ENCODE peak calls at places on chromosomes 4 and X, in nine cellular contexts. G is tibial artery, W is endodermal cell, B is ascending aorta, F is mammary epithelial cell, L is adrenal gland, O is lung, X is upper lobe of right lung, U is uterus. D is an unnamed sample.

GRCh38 chrX:49106930-49107329 is 16.6 kb downstream of the GPKOW start:
- DNase-seq in O (no peak), B (no peak), F (no peak), G (no peak), W (peak; percentile 59), U (no peak), X (no peak), L (peak; percentile 67), D (peak; percentile 40)

GRCh38 chrX:137428777-137429564 is 137.0 kb upstream of the ZIC3 start:
- DNase-seq in B (no peak), O (no peak), U (no peak), W (peak; percentile 83), F (no peak), L (no peak), X (no peak), G (no peak), D (no peak)

GRCh38 chrX:96906741-96907140 is 23.0 kb downstream of the RPA4 start:
- DNase-seq in X (no peak), O (no peak), U (no peak), B (no peak), L (no peak), F (peak; percentile 8), W (no peak), G (no peak), D (no peak)

GRCh38 chr4:71713611-71714203 is 70.2 kb downstream of the GC start:
- DNase-seq in G (no peak), U (no peak), B (no peak), O (no peak), W (no peak), F (peak; percentile 9), L (peak; percentile 22), X (no peak), D (no peak)

GRCh38 chr4:152063301-152064235 is 302.8 kb upstream of the GATB start:
- DNase-seq in O (no peak), F (no peak), B (no peak), L (no peak), G (no peak), U (no peak), W (no peak), X (no peak), D (no peak)

GRCh38 chr4:98260047-98260578 is 1.1 kb upstream of the RAP1GDS1 start:
- DNase-seq in B (no peak), O (peak; percentile 50), F (no peak), W (peak; percentile 87), X (peak; percentile 86), U (peak; percentile 54), L (peak; percentile 48), G (peak; percentile 33), D (no peak)

GRCh38 chrX:155028749-155029360 is 2.2 kb downstream of the FUNDC2 start:
- DNase-seq in L (no peak), X (no peak), W (no peak), F (peak; percentile 39), O (no peak), G (no peak), B (no peak), U (no peak), D (no peak)

GRCh38 chr4:3299538-3300197 is 6.8 kb downstream of the RGS12 start:
- DNase-seq in U (no peak), B (no peak), W (no peak), X (peak; percentile 41), F (no peak), L (no peak), O (no peak), G (peak; percentile 2), D (no peak)

GRCh38 chr4:148015058-148015457 is 283.2 kb downstream of the ARHGAP10 start:
- DNase-seq in O (no peak), G (no peak), F (no peak), U (no peak), W (no peak), X (no peak), L (no peak), B (no peak), D (no peak)

GRCh38 chr4:55925235-55925634 is 23.5 kb upstream of the CEP135 start:
- DNase-seq in G (no peak), X (no peak), L (no peak), O (no peak), B (no peak), U (no peak), F (no peak), W (no peak), D (no peak)

GRCh38 chr4:58050439-58050838 is 940.3 kb upstream of the IGFBP7 start:
- DNase-seq in L (no peak), X (no peak), W (no peak), B (no peak), G (no peak), U (no peak), F (no peak), O (no peak), D (no peak)

GRCh38 chrX:10415704-10416001 is 204.7 kb downstream of the MID1 start:
- DNase-seq in B (no peak), L (no peak), W (no peak), F (no peak), G (no peak), U (no peak), O (no peak), X (no peak), D (no peak)

GRCh38 chr4:80192937-80193336 is 4.4 kb upstream of the PRDM8 start:
- DNase-seq in L (no peak), B (no peak), O (no peak), X (no peak), W (no peak), U (no peak), G (no peak), F (peak; percentile 55), D (no peak)

GRCh38 chrX:134287356-134287755 is 50.4 kb downstream of the CCDC160 start:
- DNase-seq in X (no peak), B (no peak), U (no peak), L (no peak), G (no peak), W (no peak), O (no peak), F (no peak), D (no peak)
- H3K36me3 ChIP-seq in X (no peaks in the 10 kb centered on the region), B (no peaks in the 10 kb centered on the region), U (no peaks in the 10 kb centered on the region), L (no peaks in the 10 kb centered on the region), G (no peaks in the 10 kb centered on the region), W (no peaks in the 10 kb centered on the region), O (no peaks in the 10 kb centered on the region), F (no peaks in the 10 kb centered on the region), D (no peaks in the 10 kb centered on the region)

GRCh38 chr4:24529555-24529954 is 54.8 kb downstream of the DHX15 start:
- DNase-seq in U (no peak), G (no peak), F (peak; percentile 12), B (no peak), L (no peak), O (no peak), X (no peak), W (no peak), D (no peak)
- H3K36me3 ChIP-seq in U (no peaks in the 10 kb centered on the region), G (peaks cover 74% of the 10 kb centered on the region), F (peaks cover 54% of the 10 kb centered on the region), B (peaks cover 84% of the 10 kb centered on the region), L (peaks cover 55% of the 10 kb centered on the region), O (peaks cover 28% of the 10 kb centered on the region), X (peaks cover 89% of the 10 kb centered on the region), W (peaks cover 94% of the 10 kb centered on the region), D (peaks cover 90% of the 10 kb centered on the region)

DNA sequence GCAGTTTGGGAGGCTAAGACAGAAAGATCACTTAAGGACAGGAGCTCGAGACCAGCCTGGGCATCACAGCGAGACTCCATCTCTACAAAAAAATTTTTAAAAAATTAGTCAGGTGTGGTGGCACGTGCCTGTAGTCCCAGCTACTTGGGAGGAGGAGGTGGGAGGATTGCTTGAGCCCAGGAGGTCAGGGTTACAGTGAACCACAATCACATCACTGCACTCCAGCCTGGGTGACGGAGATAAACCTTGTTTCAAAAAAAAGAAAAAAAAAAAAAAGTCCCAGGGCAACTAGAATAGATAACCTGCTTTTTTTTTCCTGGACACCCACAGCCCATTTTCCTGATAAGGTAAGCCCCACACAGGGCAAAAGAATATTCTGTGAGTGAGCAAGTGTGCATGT is 96.3 kb downstream of the C4orf51 start:
- DNase-seq in X (no peak), B (no peak), U (no peak), L (no peak), G (no peak), W (no peak), F (no peak), O (no peak), D (no peak)
- H3K36me3 ChIP-seq in X (peaks cover 23% of the 10 kb centered on the region), B (peaks cover 17% of the 10 kb centered on the region), U (no peaks in the 10 kb centered on the region), L (peaks cover 20% of the 10 kb centered on the region), G (peaks cover 48% of the 10 kb centered on the region), W (peaks cover 71% of the 10 kb centered on the region), F (peaks cover 6% of the 10 kb centered on the region), O (peaks cover 3% of the 10 kb centered on the region), D (peaks cover 50% of the 10 kb centered on the region)

GRCh38 chr4:1223841-1224809 is 24.8 kb downstream of the CTBP1 start:
- DNase-seq in X (no peak), G (no peak), U (no peak), B (no peak), F (no peak), L (no peak), W (no peak), O (no peak), D (no peak)

GRCh38 chr4:1225272-1226166 is 23.4 kb downstream of the CTBP1 start:
- DNase-seq in X (no peak), O (no peak), U (no peak), W (no peak), B (no peak), G (no peak), L (peak; percentile 84), F (no peak), D (no peak)

GRCh38 chr4:1227817-1228216 is 21.1 kb downstream of the CTBP1 start:
- DNase-seq in U (no peak), F (no peak), X (no peak), O (no peak), G (no peak), W (no peak), B (no peak), L (no peak), D (no peak)

GRCh38 chr4:1226167-1226514 is 22.8 kb downstream of the CTBP1 start:
- DNase-seq in W (no peak), U (no peak), X (no peak), L (peak; percentile 72), B (no peak), G (no peak), O (no peak), F (no peak), D (no peak)

GRCh38 chr4:1226598-1226997 is 22.3 kb downstream of the CTBP1 start:
- DNase-seq in X (no peak), W (no peak), O (no peak), L (no peak), F (no peak), B (no peak), U (no peak), G (no peak), D (no peak)
- H3K36me3 ChIP-seq in X (peaks cover 91% of the 10 kb centered on the region), W (peaks cover 47% of the 10 kb centered on the region), O (peaks cover 3% of the 10 kb centered on the region), L (peaks cover 76% of the 10 kb centered on the region), F (peaks cover 19% of the 10 kb centered on the region), B (peaks cover 91% of the 10 kb centered on the region), U (no peaks in the 10 kb centered on the region), G (peaks cover 100% of the 10 kb centered on the region), D (peaks cover 88% of the 10 kb centered on the region)

DNA sequence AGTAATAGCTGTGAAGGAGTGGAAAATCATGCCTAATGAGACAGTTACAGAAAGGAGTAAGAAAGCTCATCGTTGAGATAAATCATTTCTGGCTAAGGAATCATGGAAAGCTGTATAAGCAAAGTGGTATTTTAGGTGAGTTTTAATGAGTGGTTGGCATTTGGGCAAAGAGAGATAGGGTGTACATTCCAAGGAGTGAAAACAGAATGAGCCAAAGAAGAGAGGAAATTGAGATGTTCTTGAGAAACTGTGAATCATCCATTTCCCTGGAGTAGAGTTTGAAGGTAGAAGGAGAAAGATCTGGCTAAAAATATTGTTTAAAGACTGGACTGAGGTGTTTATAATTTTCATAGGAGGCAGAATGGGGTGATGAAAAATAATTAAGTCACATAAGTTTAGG is 9.5 kb downstream of the ARSJ start:
- DNase-seq in X (no peak), F (peak; percentile 27), B (no peak), G (no peak), U (no peak), L (no peak), O (no peak), W (no peak), D (no peak)
- H3K36me3 ChIP-seq in X (no peaks in the 10 kb centered on the region), F (peaks cover 1% of the 10 kb centered on the region), B (no peaks in the 10 kb centered on the region), G (no peaks in the 10 kb centered on the region), U (no peaks in the 10 kb centered on the region), L (no peaks in the 10 kb centered on the region), O (no peaks in the 10 kb centered on the region), W (no peaks in the 10 kb centered on the region), D (no peaks in the 10 kb centered on the region)